ENCODE peak calls at places on chromosomes 7 and 10, in nine cellular contexts. M, V, E, O, A, X, T, P and H are unnamed samples.
A peak's percentile ranks its signal among the peaks of the same experiment; 100 is the strongest.

GRCh38 chr7:80334908-80335307 is 177.0 kb downstream of the GNAT3 start:
- DNase-seq in M (no peak), V (no peak), E (no peak), O (no peak), A (no peak), X (no peak), T (no peak), P (no peak), H (no peak)

GRCh38 chr10:784377-784758 is 94.9 kb upstream of the DIP2C start:
- DNase-seq in M (no peak), V (no peak), E (no peak), O (peak; percentile 25), A (peak; percentile 62), X (no peak), T (no peak), P (no peak), H (no peak)

GRCh38 chr7:16514729-16515128 is 11.9 kb upstream of the LRRC72 start:
- DNase-seq in M (no peak), V (no peak), E (no peak), O (no peak), A (no peak), X (no peak), T (no peak), P (no peak), H (no peak)

GRCh38 chr10:85609509-85609908 is 757.1 kb downstream of the GRID1 start:
- DNase-seq in M (no peak), V (no peak), E (no peak), O (no peak), A (no peak), X (no peak), T (no peak), P (no peak), H (no peak)

GRCh38 chr7:137695942-137696341 is 150.8 kb downstream of the DGKI start:
- DNase-seq in M (no peak), V (no peak), E (no peak), O (no peak), A (no peak), X (no peak), T (no peak), P (peak; percentile 93), H (no peak)

GRCh38 chr7:150340024-150340749 is 1.2 kb downstream of the RARRES2 start:
- DNase-seq in M (no peak), V (peak; percentile 55), E (peak; percentile 29), O (peak; percentile 55), A (no peak), X (peak; percentile 42), T (no peak), P (peak; percentile 56), H (no peak)

GRCh38 chr10:124403548-124403947 is 15.2 kb downstream of the OAT start:
- DNase-seq in M (peak; percentile 39), V (no peak), E (peak; percentile 31), O (peak; percentile 34), A (no peak), X (peak; percentile 81), T (peak; percentile 78), P (peak; percentile 78), H (peak; percentile 88)

GRCh38 chr10:32054087-32054486 is 2.1 kb downstream of the KIF5B start:
- DNase-seq in M (no peak), V (no peak), E (peak; percentile 13), O (no peak), A (no peak), X (peak; percentile 87), T (peak; percentile 31), P (peak; percentile 46), H (peak; percentile 37)

GRCh38 chr10:11026761-11027160 is 9.1 kb downstream of the CELF2 start:
- DNase-seq in M (no peak), V (no peak), E (no peak), O (no peak), A (no peak), X (no peak), T (peak; percentile 10), P (no peak), H (no peak)

GRCh38 chr7:13826752-13827151 is 162.7 kb downstream of the ETV1 start:
- DNase-seq in M (no peak), V (no peak), E (no peak), O (no peak), A (no peak), X (peak; percentile 86), T (no peak), P (no peak), H (no peak)

GRCh38 chr7:98021588-98022351 is 31.8 kb upstream of the OCM2 start:
- DNase-seq in M (peak; percentile 79), V (peak; percentile 31), E (peak; percentile 68), O (peak; percentile 88), A (peak; percentile 88), X (peak; percentile 37), T (peak; percentile 83), P (peak; percentile 49), H (peak; percentile 63)

GRCh38 chr7:98303176-98303865 is 21.8 kb downstream of the BRI3 start:
- DNase-seq in M (no peak), V (no peak), E (no peak), O (no peak), A (no peak), X (no peak), T (no peak), P (no peak), H (no peak)

GRCh38 chr7:151076863-151077704 is 3.5 kb downstream of the FASTK start:
- DNase-seq in M (peak; percentile 63), V (no peak), E (no peak), O (peak; percentile 47), A (peak; percentile 57), X (no peak), T (no peak), P (no peak), H (no peak)

GRCh38 chr10:82796510-82796909 is 921.5 kb downstream of the NRG3 start:
- DNase-seq in M (no peak), V (no peak), E (no peak), O (no peak), A (no peak), X (no peak), T (no peak), P (no peak), H (no peak)

GRCh38 chr10:102648889-102649752 is 4.8 kb downstream of the TRIM8 start:
- DNase-seq in M (no peak), V (no peak), E (no peak), O (peak; percentile 55), A (peak; percentile 64), X (no peak), T (no peak), P (no peak), H (no peak)

GRCh38 chr7:151585744-151586424 is 66.2 kb upstream of the RHEB start:
- DNase-seq in M (no peak), V (no peak), E (no peak), O (no peak), A (no peak), X (no peak), T (no peak), P (no peak), H (no peak)

GRCh38 chr10:132447446-132448247 is 50.6 kb downstream of the PWWP2B start:
- DNase-seq in M (peak; percentile 35), V (no peak), E (no peak), O (peak; percentile 69), A (peak; percentile 68), X (peak; percentile 71), T (no peak), P (peak; percentile 39), H (no peak)
- TF ChIP-seq POLR2A in M (no peak), V (no peak), E (no peak), O (no peak), A (no peak), X (no peak), T (peak; percentile 2), P (no peak), H (no peak)

GRCh38 chr10:121974535-121975294 is at the start of gene NSMCE4A:
- DNase-seq in M (peak; percentile 65), V (peak; percentile 68), E (peak; percentile 40), O (peak; percentile 83), A (peak; percentile 91), X (peak; percentile 71), T (peak; percentile 74), P (peak; percentile 60), H (peak; percentile 83)
- TF ChIP-seq POLR2A in M (peak; percentile 36), V (peak; percentile 21), E (no peak), O (no peak), A (no peak), X (peak; percentile 55), T (peak; percentile 69), P (peak; percentile 67), H (peak; percentile 75)

GRCh38 chr10:73628405-73628804 is 12.9 kb downstream of the MYOZ1 start:
- DNase-seq in M (no peak), V (no peak), E (no peak), O (no peak), A (no peak), X (no peak), T (no peak), P (no peak), H (no peak)

GRCh38 chr10:73625004-73625883 is 16.0 kb downstream of the MYOZ1 start:
- DNase-seq in M (peak; percentile 65), V (no peak), E (no peak), O (no peak), A (peak; percentile 66), X (peak; percentile 25), T (peak; percentile 69), P (no peak), H (peak; percentile 66)

GRCh38 chr10:73629165-73629564 is 12.1 kb downstream of the MYOZ1 start:
- DNase-seq in M (no peak), V (no peak), E (no peak), O (no peak), A (no peak), X (no peak), T (no peak), P (no peak), H (no peak)

GRCh38 chr10:73627300-73627699 is 14.0 kb downstream of the MYOZ1 start:
- DNase-seq in M (no peak), V (no peak), E (no peak), O (no peak), A (no peak), X (no peak), T (peak; percentile 47), P (no peak), H (no peak)

DNA sequence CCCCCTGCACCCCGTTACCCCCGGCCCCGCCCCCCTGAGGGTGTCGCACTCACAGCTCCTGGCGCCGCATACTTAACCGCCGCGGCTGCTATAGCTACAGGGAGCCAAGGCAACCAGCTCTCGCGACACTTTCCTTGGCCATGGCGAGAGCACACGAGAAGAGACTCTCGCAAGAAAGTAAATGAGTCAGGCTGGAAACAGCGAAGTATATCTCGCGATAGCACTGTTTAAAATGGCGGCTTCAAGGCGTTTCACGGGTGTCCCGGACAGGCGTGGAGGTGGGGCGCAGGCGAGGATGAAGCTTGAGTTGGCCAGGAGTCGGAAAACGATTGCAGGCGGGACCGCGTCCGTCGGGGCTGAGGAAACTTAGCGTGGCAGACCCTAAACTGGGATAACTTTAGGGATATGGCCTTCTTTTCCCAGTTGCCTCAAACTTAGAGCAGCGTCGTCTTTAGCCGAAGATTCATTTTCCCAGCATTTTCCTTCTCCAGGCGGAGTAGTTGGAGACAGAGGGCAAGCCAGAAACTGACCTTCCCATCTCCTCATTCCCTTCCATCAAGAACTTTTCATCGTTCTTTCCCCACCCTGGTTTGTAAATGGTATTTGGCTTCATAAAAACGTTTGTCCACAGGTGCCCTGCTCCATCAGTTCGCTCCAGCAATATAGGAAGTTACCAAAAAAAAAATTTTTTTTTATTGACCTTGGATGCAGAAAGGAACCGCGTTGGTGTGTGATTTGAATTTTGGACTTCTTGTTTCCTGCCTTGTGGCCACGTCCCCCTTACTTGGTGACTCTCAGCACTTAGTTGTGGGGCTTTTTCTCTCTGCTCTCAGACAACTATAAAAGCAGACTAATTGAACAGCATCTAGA is 15.2 kb downstream of the MYOZ1 start:
- DNase-seq in M (peak; percentile 98), V (peak; percentile 96), E (peak; percentile 96), O (peak; percentile 97), A (peak; percentile 93), X (peak; percentile 98), T (peak; percentile 99), P (peak; percentile 96), H (peak; percentile 98)
- TF ChIP-seq POLR2A in M (peak; percentile 70), V (peak; percentile 69), E (no peak), O (peak; percentile 7), A (no peak), X (peak; percentile 88), T (peak; percentile 98), P (peak; percentile 83), H (peak; percentile 92)

GRCh38 chr7:44884553-44885393 is 557 bp downstream of the PURB start:
- DNase-seq in M (peak; percentile 42), V (peak; percentile 40), E (peak; percentile 14), O (peak; percentile 55), A (peak; percentile 85), X (peak; percentile 67), T (peak; percentile 70), P (no peak), H (peak; percentile 92)
- TF ChIP-seq POLR2A in M (peak; percentile 58), V (no peak), E (no peak), O (no peak), A (no peak), X (peak; percentile 86), T (no peak), P (no peak), H (no peak)